ENCODE peak calls at places on chromosome 12, in seven cellular contexts. U is choroid plexus epithelial cell, K is B cell, P is kidney epithelial cell, A is HFFc6, Q is fibroblast of villous mesenchyme, L is osteocyte. T is an unnamed sample.

GRCh38 chr12:2306012-2306411 is 253.2 kb downstream of the CACNA1C start:
- DNase-seq in U (peak), K (no peak), P (no peak), A (no peak), Q (no peak), L (no peak), T (no peak)

GRCh38 chr12:3544296-3544965 is 53.4 kb downstream of the PRMT8 start:
- DNase-seq in U (no peak), K (no peak), P (no peak), A (no peak), Q (no peak), L (peak), T (no peak)

GRCh38 chr12:7695159-7695930 is at the start of gene GDF3:
- DNase-seq in U (peak), K (no peak), P (no peak), A (no peak), Q (no peak), L (no peak), T (no peak)

GRCh38 chr12:67885370-67886169 is 103.7 kb upstream of the IFNG-AS1 start:
- DNase-seq in U (no peak), K (no peak), P (peak), A (peak), Q (no peak), L (no peak), T (no peak)

GRCh38 chr12:108768591-108769500 is 37.5 kb upstream of the CORO1C start:
- DNase-seq in U (no peak), K (peak), P (no peak), A (no peak), Q (no peak), L (no peak), T (peak)

GRCh38 chr12:82425241-82425640 is 66.9 kb downstream of the METTL25 start:
- DNase-seq in U (peak), K (no peak), P (no peak), A (peak), Q (peak), L (no peak), T (no peak)

GRCh38 chr12:48978741-48979601 is 849 bp downstream of the WNT1 start:
- DNase-seq in U (no peak), K (no peak), P (no peak), A (no peak), Q (no peak), L (no peak), T (no peak)

GRCh38 chr12:86903166-86903565 is 647.0 kb upstream of the MGAT4C start:
- DNase-seq in U (no peak), K (no peak), P (no peak), A (no peak), Q (no peak), L (no peak), T (no peak)

GRCh38 chr12:89529738-89530137 is 3.9 kb upstream of the POC1B start:
- DNase-seq in U (peak), K (peak), P (no peak), A (peak), Q (peak), L (no peak), T (no peak)

GRCh38 chr12:99498756-99499155 is 148.8 kb upstream of the GARIN6 start:
- DNase-seq in U (peak), K (no peak), P (peak), A (peak), Q (peak), L (no peak), T (no peak)

GRCh38 chr12:81627336-81628189 is 131.6 kb downstream of the PPFIA2 start:
- DNase-seq in U (peak), K (no peak), P (peak), A (peak), Q (peak), L (no peak), T (no peak)

GRCh38 chr12:127165567-127166392 is 1101.2 kb upstream of the TMEM132C start:
- DNase-seq in U (peak), K (peak), P (peak), A (peak), Q (peak), L (peak), T (peak)

GRCh38 chr12:95815635-95816212 is 25.2 kb upstream of the NTN4 start:
- DNase-seq in U (peak), K (no peak), P (no peak), A (peak), Q (peak), L (no peak), T (no peak)

GRCh38 chr12:76786986-76787385 is 23.1 kb downstream of the ZDHHC17 start:
- DNase-seq in U (no peak), K (no peak), P (no peak), A (no peak), Q (no peak), L (no peak), T (no peak)

GRCh38 chr12:32146074-32146873 is 39.6 kb downstream of the BICD1 start:
- DNase-seq in U (no peak), K (no peak), P (no peak), A (no peak), Q (no peak), L (no peak), T (no peak)
- TF ChIP-seq CTCF in U (no peak), K (no peak), P (no peak), A (no peak), Q (no peak), L (no peak), T (no peak)

DNA sequence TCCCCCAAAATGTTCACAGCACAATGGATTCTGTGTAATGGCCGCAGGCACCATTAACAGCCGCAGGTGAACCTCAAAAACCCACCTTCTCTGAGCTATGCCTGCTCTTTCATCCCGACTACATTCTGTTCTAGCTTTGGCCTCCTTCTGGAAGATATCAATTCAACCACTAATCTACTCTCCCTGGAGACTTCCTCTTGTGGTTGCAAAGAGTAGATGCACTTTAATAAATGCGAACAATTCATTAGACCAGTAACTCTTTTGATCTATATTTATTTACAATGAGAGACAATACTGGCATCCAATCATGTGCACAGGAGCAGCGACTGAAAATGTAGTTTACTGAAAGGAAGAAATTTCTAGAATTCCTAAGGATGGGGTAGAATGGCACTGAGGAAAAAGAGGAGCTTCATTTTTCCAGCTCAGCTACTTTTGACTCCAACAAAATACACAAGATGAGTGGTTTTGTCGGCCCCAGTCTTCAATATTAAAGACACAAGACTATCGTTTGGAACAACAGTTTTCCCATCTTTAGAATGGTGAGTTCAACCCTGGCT is 5.3 kb downstream of the GRIN2B start:
- DNase-seq in U (no peak), K (no peak), P (no peak), A (no peak), Q (no peak), L (no peak), T (no peak)
- TF ChIP-seq CTCF in U (no peak), K (no peak), P (no peak), A (no peak), Q (no peak), L (no peak), T (no peak)

DNA sequence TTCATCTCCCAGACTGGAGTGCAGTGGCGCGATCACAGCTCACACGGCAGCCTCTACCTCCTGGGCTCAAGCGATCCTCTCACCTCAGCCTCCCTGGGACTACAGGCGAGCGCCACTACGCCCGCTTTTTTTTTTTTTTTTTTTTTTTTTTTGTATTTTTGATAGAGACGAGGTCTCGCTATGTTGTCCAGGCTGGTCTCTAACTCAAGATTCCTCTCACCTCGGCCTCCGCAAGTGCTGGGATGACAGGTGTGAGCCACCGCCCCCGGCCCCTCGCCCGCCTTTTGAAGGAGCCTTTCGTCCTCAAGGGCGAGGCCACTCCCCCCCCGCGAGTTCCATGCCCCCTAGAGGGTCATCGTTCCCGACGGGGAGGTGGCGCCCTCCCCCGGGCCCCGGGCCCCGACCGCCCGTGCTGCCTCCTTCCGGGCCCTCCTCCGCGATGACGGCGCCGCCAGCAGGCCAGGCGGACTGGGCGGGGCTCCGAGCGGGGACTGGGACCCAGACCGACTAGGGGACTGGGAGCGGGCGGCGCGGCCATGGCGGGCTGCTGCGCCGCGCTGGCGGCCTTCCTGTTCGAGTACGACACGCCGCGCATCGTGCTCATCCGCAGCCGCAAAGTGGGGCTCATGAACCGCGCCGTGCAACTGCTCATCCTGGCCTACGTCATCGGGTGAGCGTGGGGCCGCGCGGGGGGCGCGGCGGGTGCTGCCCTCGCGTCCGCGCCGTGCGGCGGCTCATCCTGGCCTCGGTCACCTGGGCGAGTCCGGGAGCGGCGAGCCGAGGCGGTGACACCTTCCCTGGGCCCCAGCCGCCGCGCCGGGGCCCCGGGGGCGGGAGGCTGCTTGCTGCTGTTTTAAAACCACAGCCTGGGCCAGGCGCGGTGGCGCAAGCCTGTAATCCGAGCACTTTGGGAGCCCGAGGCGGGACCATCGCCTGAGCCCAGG is at the start of gene P2RX4:
- DNase-seq in U (peak), K (peak), P (no peak), A (peak), Q (peak), L (peak), T (peak)
- TF ChIP-seq CTCF in U (no peak), K (peak), P (peak), A (peak), Q (peak), L (peak), T (no peak)

DNA sequence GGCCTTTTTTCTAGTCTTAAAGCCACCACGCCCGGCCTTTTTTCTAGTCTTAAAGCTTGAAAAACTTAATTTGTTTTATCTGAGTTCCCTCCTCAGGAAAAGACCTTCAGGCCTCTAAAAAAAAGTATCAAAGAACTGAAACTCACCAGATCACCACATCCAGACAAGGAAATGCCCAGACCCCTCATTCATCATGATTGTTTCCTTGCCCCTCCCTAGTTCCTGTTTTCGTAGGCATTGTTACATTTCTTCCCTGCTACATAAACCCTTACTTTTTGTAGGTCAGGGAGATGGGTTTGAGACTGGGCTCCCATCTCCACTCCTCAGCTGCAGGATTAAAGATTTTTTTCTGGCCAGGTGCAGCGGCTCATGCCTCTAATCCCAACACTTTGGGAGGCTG is 21.1 kb upstream of the VWF start:
- DNase-seq in U (no peak), K (peak), P (no peak), A (no peak), Q (no peak), L (no peak), T (no peak)
- TF ChIP-seq CTCF in U (no peak), K (no peak), P (no peak), A (no peak), Q (no peak), L (no peak), T (no peak)

T was measured in natural killer cell.